ENCODE peak calls at places on chromosomes 13 and 19, in seven cellular contexts. One of them, this sample, is unnamed. For H3K4me1, the result is how much of the 10 kb centered on the place peaks cover.

GRCh38 chr13:23469901-23470525 is 36.5 kb upstream of the SACS start:
- DNase-seq in ovary: no peak
- DNase-seq in aorta: no peak
- DNase-seq in uterus: no peak
- DNase-seq in colonic mucosa: no peak
- DNase-seq in MM.1S: no peak
- DNase-seq in Peyer's patch: no peak
- DNase-seq in this sample: no peak

GRCh38 chr13:46607768-46608553 is 55.0 kb downstream of the LRCH1 start:
- DNase-seq in ovary: no peak
- DNase-seq in uterus: no peak
- DNase-seq in Peyer's patch: peak
- DNase-seq in colonic mucosa: no peak
- DNase-seq in aorta: no peak
- DNase-seq in MM.1S: no peak
- DNase-seq in this sample: no peak

GRCh38 chr13:99228737-99229691 is 28.4 kb downstream of the UBAC2 start:
- DNase-seq in MM.1S: peak
- DNase-seq in Peyer's patch: no peak
- DNase-seq in uterus: no peak
- DNase-seq in colonic mucosa: no peak
- DNase-seq in ovary: no peak
- DNase-seq in aorta: no peak
- DNase-seq in this sample: no peak

GRCh38 chr13:43787998-43788397 is 1.2 kb upstream of the ENOX1 start:
- DNase-seq in MM.1S: peak
- DNase-seq in uterus: no peak
- DNase-seq in ovary: no peak
- DNase-seq in colonic mucosa: no peak
- DNase-seq in aorta: no peak
- DNase-seq in Peyer's patch: no peak
- DNase-seq in this sample: no peak

GRCh38 chr13:68380041-68380973 is 1150.2 kb upstream of the PCDH9 start:
- DNase-seq in ovary: no peak
- DNase-seq in MM.1S: no peak
- DNase-seq in uterus: no peak
- DNase-seq in aorta: no peak
- DNase-seq in colonic mucosa: no peak
- DNase-seq in Peyer's patch: no peak
- DNase-seq in this sample: no peak

GRCh38 chr13:106520205-106521004 is 15.1 kb downstream of the EFNB2 start:
- DNase-seq in aorta: no peak
- DNase-seq in ovary: no peak
- DNase-seq in Peyer's patch: no peak
- DNase-seq in MM.1S: no peak
- DNase-seq in colonic mucosa: no peak
- DNase-seq in uterus: no peak
- DNase-seq in this sample: no peak

GRCh38 chr19:41192574-41193419 is at the start of gene CYP2S1:
- DNase-seq in uterus: no peak
- DNase-seq in colonic mucosa: peak
- DNase-seq in aorta: no peak
- DNase-seq in MM.1S: no peak
- DNase-seq in Peyer's patch: peak
- DNase-seq in ovary: no peak
- DNase-seq in this sample: no peak

GRCh38 chr19:1027953-1028902 is 1.8 kb downstream of the CNN2 start:
- DNase-seq in Peyer's patch: peak
- DNase-seq in ovary: peak
- DNase-seq in uterus: peak
- DNase-seq in aorta: peak
- DNase-seq in colonic mucosa: peak
- DNase-seq in MM.1S: peak
- DNase-seq in this sample: peak

GRCh38 chr19:22532388-22533310 is 101.5 kb upstream of the ZNF492 start:
- DNase-seq in aorta: peak
- DNase-seq in ovary: peak
- DNase-seq in uterus: peak
- DNase-seq in colonic mucosa: peak
- DNase-seq in MM.1S: no peak
- DNase-seq in Peyer's patch: peak
- DNase-seq in this sample: no peak

GRCh38 chr19:28185646-28186045 is 1027.3 kb downstream of the UQCRFS1 start:
- DNase-seq in Peyer's patch: no peak
- DNase-seq in MM.1S: no peak
- DNase-seq in ovary: no peak
- DNase-seq in aorta: no peak
- DNase-seq in uterus: no peak
- DNase-seq in colonic mucosa: no peak
- DNase-seq in this sample: no peak

GRCh38 chr13:32530841-32531253 is 7.7 kb downstream of the N4BP2L2 start:
- DNase-seq in ovary: no peak
- DNase-seq in Peyer's patch: no peak
- DNase-seq in colonic mucosa: peak
- DNase-seq in aorta: no peak
- DNase-seq in uterus: no peak
- DNase-seq in MM.1S: peak
- DNase-seq in this sample: no peak

GRCh38 chr13:32528358-32528757 is 10.2 kb downstream of the N4BP2L2 start:
- DNase-seq in Peyer's patch: no peak
- DNase-seq in MM.1S: no peak
- DNase-seq in uterus: no peak
- DNase-seq in aorta: no peak
- DNase-seq in ovary: no peak
- DNase-seq in colonic mucosa: no peak
- DNase-seq in this sample: no peak

DNA sequence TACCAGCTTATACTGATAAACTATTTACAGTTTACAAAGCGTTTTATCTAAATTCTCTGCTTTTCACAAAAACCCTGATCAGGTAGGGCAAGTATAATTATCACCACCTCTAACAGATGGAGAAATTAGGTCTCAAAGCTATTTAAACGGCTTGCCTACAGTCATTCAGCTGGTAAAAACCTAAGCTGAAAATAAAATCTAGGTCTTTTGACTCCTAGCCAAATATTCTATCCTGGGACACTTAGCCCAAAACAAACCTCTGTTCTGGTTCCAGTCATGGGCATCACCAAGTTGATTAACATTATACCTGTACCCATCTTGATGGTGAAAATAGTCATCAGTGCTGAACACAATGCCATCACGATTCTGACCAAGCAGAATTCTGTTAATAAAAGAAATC is 11.4 kb downstream of the N4BP2L2 start:
- DNase-seq in uterus: no peak
- DNase-seq in colonic mucosa: no peak
- DNase-seq in Peyer's patch: no peak
- DNase-seq in ovary: no peak
- DNase-seq in MM.1S: no peak
- DNase-seq in aorta: no peak
- DNase-seq in this sample: no peak
- H3K27ac ChIP-seq in uterus: no peak
- H3K27ac ChIP-seq in colonic mucosa: no peak
- H3K27ac ChIP-seq in Peyer's patch: no peak
- H3K27ac ChIP-seq in ovary: no peak
- H3K27ac ChIP-seq in MM.1S: no peak
- H3K27ac ChIP-seq in aorta: no peak
- H3K27ac ChIP-seq in this sample: no peak

GRCh38 chr19:45958763-45959516 is 14.7 kb downstream of the NOVA2 start:
- DNase-seq in ovary: no peak
- DNase-seq in uterus: no peak
- DNase-seq in aorta: no peak
- DNase-seq in Peyer's patch: no peak
- DNase-seq in colonic mucosa: no peak
- DNase-seq in MM.1S: no peak
- DNase-seq in this sample: no peak

GRCh38 chr19:45962021-45962420 is 11.6 kb downstream of the NOVA2 start:
- DNase-seq in uterus: no peak
- DNase-seq in Peyer's patch: no peak
- DNase-seq in aorta: no peak
- DNase-seq in colonic mucosa: no peak
- DNase-seq in ovary: no peak
- DNase-seq in MM.1S: no peak
- DNase-seq in this sample: no peak

GRCh38 chr19:45959517-45960025 is 14.1 kb downstream of the NOVA2 start:
- DNase-seq in Peyer's patch: no peak
- DNase-seq in aorta: no peak
- DNase-seq in colonic mucosa: no peak
- DNase-seq in ovary: no peak
- DNase-seq in MM.1S: no peak
- DNase-seq in uterus: no peak
- DNase-seq in this sample: no peak

GRCh38 chr19:45958320-45958719 is 15.3 kb downstream of the NOVA2 start:
- DNase-seq in aorta: no peak
- DNase-seq in MM.1S: no peak
- DNase-seq in Peyer's patch: no peak
- DNase-seq in colonic mucosa: no peak
- DNase-seq in ovary: no peak
- DNase-seq in uterus: no peak
- DNase-seq in this sample: no peak

DNA sequence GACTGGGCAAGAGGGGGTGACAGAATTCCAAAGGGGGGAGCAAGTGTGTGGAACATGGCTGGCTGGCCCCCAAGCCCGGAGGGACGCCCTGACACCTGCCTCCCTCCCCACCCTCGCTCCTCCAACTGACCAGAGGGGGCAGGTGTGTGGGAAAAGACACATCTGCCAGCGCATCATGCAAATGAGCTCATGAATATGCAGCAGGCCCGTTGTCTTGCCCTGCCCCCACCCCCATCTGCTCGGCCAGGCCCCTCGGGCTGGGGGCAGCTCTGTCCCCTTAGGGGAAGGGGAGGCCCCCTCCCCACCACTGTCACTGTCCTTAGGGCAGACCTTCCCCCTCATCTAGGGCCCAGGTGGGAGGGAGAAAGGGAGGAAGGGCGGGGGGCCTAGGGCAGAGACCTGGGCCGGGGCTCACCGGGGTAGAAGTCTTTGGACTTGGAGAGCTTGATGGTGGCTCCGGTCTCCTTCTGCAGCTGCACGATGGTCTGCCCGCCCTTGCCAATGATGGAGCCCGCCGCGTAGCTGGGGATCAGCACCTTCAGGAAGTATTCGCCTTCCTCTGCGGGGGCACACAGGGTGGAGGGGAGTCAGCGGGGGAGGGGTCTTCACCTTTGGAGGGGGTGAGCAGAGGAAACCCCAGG is 12.9 kb downstream of the NOVA2 start:
- DNase-seq in ovary: no peak
- DNase-seq in Peyer's patch: no peak
- DNase-seq in MM.1S: no peak
- DNase-seq in uterus: no peak
- DNase-seq in aorta: no peak
- DNase-seq in colonic mucosa: no peak
- DNase-seq in this sample: no peak
- H3K4me1 ChIP-seq in ovary: under half
- H3K4me1 ChIP-seq in Peyer's patch: under half
- H3K4me1 ChIP-seq in MM.1S: under half
- H3K4me1 ChIP-seq in uterus: under half
- H3K4me1 ChIP-seq in aorta: under half
- H3K4me1 ChIP-seq in colonic mucosa: under half
- H3K4me1 ChIP-seq in this sample: under half

GRCh38 chr13:111005808-111006494 is 91.1 kb upstream of the ANKRD10 start:
- DNase-seq in Peyer's patch: no peak
- DNase-seq in ovary: peak
- DNase-seq in colonic mucosa: no peak
- DNase-seq in aorta: peak
- DNase-seq in uterus: peak
- DNase-seq in MM.1S: no peak
- DNase-seq in this sample: no peak

GRCh38 chr13:111008351-111008750 is 93.5 kb upstream of the ANKRD10 start:
- DNase-seq in uterus: no peak
- DNase-seq in ovary: no peak
- DNase-seq in Peyer's patch: no peak
- DNase-seq in MM.1S: no peak
- DNase-seq in aorta: no peak
- DNase-seq in colonic mucosa: no peak
- DNase-seq in this sample: no peak

GRCh38 chr13:111007209-111007608 is 92.3 kb upstream of the ANKRD10 start:
- DNase-seq in aorta: no peak
- DNase-seq in Peyer's patch: no peak
- DNase-seq in MM.1S: no peak
- DNase-seq in uterus: no peak
- DNase-seq in ovary: no peak
- DNase-seq in colonic mucosa: no peak
- DNase-seq in this sample: no peak

GRCh38 chr13:111005364-111005763 is 90.5 kb upstream of the ANKRD10 start:
- DNase-seq in ovary: no peak
- DNase-seq in aorta: no peak
- DNase-seq in Peyer's patch: no peak
- DNase-seq in MM.1S: no peak
- DNase-seq in colonic mucosa: no peak
- DNase-seq in uterus: no peak
- DNase-seq in this sample: no peak

GRCh38 chr13:111006508-111007031 is 91.7 kb upstream of the ANKRD10 start:
- DNase-seq in colonic mucosa: peak
- DNase-seq in ovary: peak
- DNase-seq in Peyer's patch: peak
- DNase-seq in uterus: peak
- DNase-seq in MM.1S: no peak
- DNase-seq in aorta: peak
- DNase-seq in this sample: no peak
- H3K27ac ChIP-seq in colonic mucosa: peak
- H3K27ac ChIP-seq in ovary: peak
- H3K27ac ChIP-seq in Peyer's patch: peak
- H3K27ac ChIP-seq in uterus: peak
- H3K27ac ChIP-seq in MM.1S: no peak
- H3K27ac ChIP-seq in aorta: peak
- H3K27ac ChIP-seq in this sample: no peak

DNA sequence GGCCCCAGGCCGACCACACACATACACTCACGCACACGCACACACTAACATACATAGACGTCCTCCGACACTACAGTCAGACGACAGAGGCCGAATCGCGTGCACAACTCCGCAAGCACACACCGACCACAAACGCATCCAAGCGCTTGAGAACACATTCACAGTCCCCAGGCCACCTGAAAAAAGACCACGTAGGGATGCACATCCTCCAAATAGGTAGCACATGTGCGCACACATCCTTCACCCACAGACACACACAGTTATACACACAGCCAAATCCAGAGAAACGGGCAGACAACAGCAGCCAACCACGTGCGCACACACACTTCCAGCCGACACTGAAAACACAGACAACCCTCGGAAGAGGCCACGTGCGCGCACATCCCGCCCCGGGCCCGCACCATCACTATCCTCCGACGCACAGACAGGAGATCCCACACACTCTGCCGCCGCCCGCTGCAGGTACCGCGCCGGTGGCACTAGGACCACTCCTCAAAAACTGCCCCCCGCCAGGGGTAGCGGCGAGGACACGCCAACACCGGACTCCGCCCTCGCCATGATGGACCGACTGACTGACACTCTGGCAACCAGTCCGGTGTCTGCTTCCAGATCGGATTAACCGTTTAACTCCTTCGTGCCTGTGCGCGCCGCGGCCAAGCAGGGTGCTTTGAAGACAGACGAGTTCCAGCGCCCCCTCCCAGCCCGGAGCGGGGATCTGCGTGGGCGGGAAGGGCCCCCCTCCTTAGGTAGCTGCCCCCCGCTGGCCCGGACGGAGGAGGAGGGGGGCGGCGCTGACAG is 493 bp upstream of the PDE4A start:
- DNase-seq in ovary: peak
- DNase-seq in uterus: no peak
- DNase-seq in MM.1S: peak
- DNase-seq in colonic mucosa: no peak
- DNase-seq in Peyer's patch: no peak
- DNase-seq in aorta: no peak
- DNase-seq in this sample: no peak
- H3K4me1 ChIP-seq in ovary: under half
- H3K4me1 ChIP-seq in uterus: under half
- H3K4me1 ChIP-seq in MM.1S: under half
- H3K4me1 ChIP-seq in colonic mucosa: under half
- H3K4me1 ChIP-seq in Peyer's patch: half or more
- H3K4me1 ChIP-seq in aorta: under half
- H3K4me1 ChIP-seq in this sample: half or more